ENCODE peak calls at places on chromosomes 2 and 18, in ten cellular contexts. K is A549, T is amniotic stem cell, X is fibroblast of pulmonary artery, L is sciatic nerve, R is renal cortical epithelial cell, S is right cardiac atrium, V is Kasumi-1, U is HuH-7.5, F is left cardiac atrium. E is an unnamed sample.

GRCh38 chr18:12904012-12904516 is 20.0 kb upstream of the PTPN2 start:
- DNase-seq in F (peak; percentile 48), S (peak; percentile 64), U (no peak), V (no peak), R (peak; percentile 75), K (no peak), L (no peak), T (no peak), X (peak; percentile 51), E (no peak)

GRCh38 chr2:61670591-61671503 is 132.7 kb upstream of the XPO1 start:
- DNase-seq in U (no peak), T (no peak), R (peak; percentile 86), F (peak; percentile 62), S (peak; percentile 72), K (peak; percentile 72), X (peak; percentile 48), V (no peak), L (no peak), E (peak; percentile 79)

GRCh38 chr18:45447364-45448265 is 167.7 kb upstream of the SLC14A2 start:
- DNase-seq in S (no peak), F (no peak), K (no peak), R (peak; percentile 71), V (no peak), T (no peak), U (no peak), L (no peak), X (no peak), E (peak; percentile 37)

GRCh38 chr2:178177066-178177679 is 17.1 kb upstream of the OSBPL6 start:
- DNase-seq in K (peak; percentile 11), U (no peak), L (no peak), X (peak; percentile 46), T (peak; percentile 11), S (no peak), F (no peak), V (peak; percentile 78), R (peak; percentile 65), E (peak; percentile 51)

GRCh38 chr18:23131693-23132319 is 3.5 kb upstream of the CABLES1 start:
- DNase-seq in T (peak; percentile 72), U (peak; percentile 47), X (peak; percentile 94), V (peak; percentile 55), R (peak; percentile 72), F (peak; percentile 59), L (no peak), K (peak; percentile 76), S (peak; percentile 53), E (peak; percentile 81)

GRCh38 chr2:200279857-200280256 is 26.6 kb upstream of the SPATS2L start:
- DNase-seq in T (no peak), V (no peak), X (no peak), K (no peak), U (no peak), S (no peak), R (no peak), F (no peak), L (no peak), E (no peak)

GRCh38 chr2:217573565-217573964 is 429.2 kb downstream of the TNS1 start:
- DNase-seq in V (no peak), T (peak; percentile 46), S (no peak), L (no peak), X (peak; percentile 8), U (no peak), K (peak; percentile 7), R (peak; percentile 5), F (peak; percentile 31), E (peak; percentile 36)

GRCh38 chr18:76697441-76697901 is 124.9 kb upstream of the ZNF236 start:
- DNase-seq in U (no peak), X (peak; percentile 29), K (no peak), R (peak; percentile 13), L (peak; percentile 53), S (no peak), T (no peak), F (peak; percentile 40), V (no peak), E (peak; percentile 30)

GRCh38 chr2:50591642-50592041 is 440.3 kb downstream of the NRXN1 start:
- DNase-seq in X (peak; percentile 14), S (peak; percentile 86), F (peak; percentile 68), U (no peak), L (peak; percentile 69), T (no peak), V (no peak), K (no peak), R (no peak), E (no peak)

GRCh38 chr2:238113611-238114010 is 13.5 kb downstream of the ESPNL start:
- DNase-seq in S (peak; percentile 9), V (no peak), F (no peak), T (no peak), U (no peak), X (no peak), L (no peak), R (no peak), K (no peak), E (no peak)

GRCh38 chr2:80120866-80121265 is 183.7 kb downstream of the LRRTM1 start:
- DNase-seq in K (no peak), L (no peak), R (no peak), F (no peak), S (no peak), V (no peak), X (no peak), T (no peak), U (no peak), E (no peak)

GRCh38 chr2:181628590-181629585 is 28.0 kb downstream of the CERKL start:
- DNase-seq in F (no peak), R (no peak), K (no peak), V (no peak), U (no peak), X (no peak), S (no peak), L (no peak), T (no peak), E (no peak)

GRCh38 chr2:75466708-75467311 is 93.9 kb downstream of the EVA1A start:
- DNase-seq in F (no peak), X (peak; percentile 39), V (no peak), T (no peak), R (no peak), L (no peak), U (no peak), K (peak; percentile 58), S (no peak), E (peak; percentile 51)

GRCh38 chr2:55169359-55169758 is 62.7 kb downstream of the CLHC1 start:
- DNase-seq in K (no peak), R (no peak), X (no peak), S (no peak), F (no peak), L (no peak), V (no peak), T (no peak), U (no peak), E (no peak)

GRCh38 chr2:190849774-190850173 is 30.8 kb upstream of the GLS start:
- DNase-seq in F (peak; percentile 43), U (no peak), K (peak; percentile 26), L (no peak), R (peak; percentile 45), S (no peak), T (no peak), X (peak; percentile 81), V (no peak), E (peak; percentile 75)

GRCh38 chr2:32783933-32784332 is 156.1 kb downstream of the TTC27 start:
- DNase-seq in F (no peak), R (no peak), X (no peak), T (no peak), V (no peak), S (no peak), L (no peak), K (no peak), U (no peak), E (no peak)

GRCh38 chr18:46677609-46678470 is 20.8 kb upstream of the LOXHD1 start:
- DNase-seq in U (no peak), L (no peak), X (no peak), S (no peak), K (peak; percentile 6), V (no peak), R (peak; percentile 78), F (no peak), T (no peak), E (peak; percentile 82)